ENCODE peak calls at places on chromosomes 11 and 22, in nine cellular contexts. One of them, this sample, is unnamed.

GRCh38 chr22:29555065-29555644 is 1.6 kb upstream of the THOC5 start:
- DNase-seq in GM12892: no peak
- DNase-seq in suprapubic skin: no peak
- DNase-seq in pons: peak
- DNase-seq in kidney glomerular epithelial cell: no peak
- DNase-seq in mucosa of descending colon: no peak
- DNase-seq in putamen: peak
- DNase-seq in stimulated activated naive CD8-positive, alpha-beta T cell treated with anti-CD3 and anti-CD28 coated beads, Interleukin-15, Interleukin-2, amounts not matched to agents 100 U/mL and 50 U/mL, for 24 hours: no peak
- DNase-seq in effector memory CD8-positive, alpha-beta T cell: no peak
- DNase-seq in this sample: no peak

GRCh38 chr11:70650075-70650909 is 252.0 kb downstream of the CTTN start:
- DNase-seq in putamen: no peak
- DNase-seq in effector memory CD8-positive, alpha-beta T cell: peak
- DNase-seq in pons: peak
- DNase-seq in mucosa of descending colon: peak
- DNase-seq in stimulated activated naive CD8-positive, alpha-beta T cell treated with anti-CD3 and anti-CD28 coated beads, Interleukin-15, Interleukin-2, amounts not matched to agents 100 U/mL and 50 U/mL, for 24 hours: peak
- DNase-seq in kidney glomerular epithelial cell: peak
- DNase-seq in GM12892: no peak
- DNase-seq in suprapubic skin: no peak
- DNase-seq in this sample: peak

GRCh38 chr22:38657248-38657909 is 941 bp downstream of the CBY1 start:
- DNase-seq in pons: no peak
- DNase-seq in stimulated activated naive CD8-positive, alpha-beta T cell treated with anti-CD3 and anti-CD28 coated beads, Interleukin-15, Interleukin-2, amounts not matched to agents 100 U/mL and 50 U/mL, for 24 hours: peak
- DNase-seq in suprapubic skin: no peak
- DNase-seq in kidney glomerular epithelial cell: peak
- DNase-seq in mucosa of descending colon: peak
- DNase-seq in putamen: no peak
- DNase-seq in effector memory CD8-positive, alpha-beta T cell: no peak
- DNase-seq in GM12892: peak
- DNase-seq in this sample: no peak

GRCh38 chr11:5059527-5059926 is at the start of gene OR52E2:
- DNase-seq in mucosa of descending colon: no peak
- DNase-seq in GM12892: no peak
- DNase-seq in kidney glomerular epithelial cell: no peak
- DNase-seq in effector memory CD8-positive, alpha-beta T cell: no peak
- DNase-seq in stimulated activated naive CD8-positive, alpha-beta T cell treated with anti-CD3 and anti-CD28 coated beads, Interleukin-15, Interleukin-2, amounts not matched to agents 100 U/mL and 50 U/mL, for 24 hours: no peak
- DNase-seq in pons: no peak
- DNase-seq in putamen: no peak
- DNase-seq in suprapubic skin: no peak
- DNase-seq in this sample: no peak

GRCh38 chr11:100190395-100190794 is 496.7 kb upstream of the ARHGAP42 start:
- DNase-seq in putamen: no peak
- DNase-seq in kidney glomerular epithelial cell: no peak
- DNase-seq in GM12892: no peak
- DNase-seq in effector memory CD8-positive, alpha-beta T cell: no peak
- DNase-seq in suprapubic skin: no peak
- DNase-seq in stimulated activated naive CD8-positive, alpha-beta T cell treated with anti-CD3 and anti-CD28 coated beads, Interleukin-15, Interleukin-2, amounts not matched to agents 100 U/mL and 50 U/mL, for 24 hours: no peak
- DNase-seq in mucosa of descending colon: no peak
- DNase-seq in pons: no peak
- DNase-seq in this sample: no peak

GRCh38 chr11:118535261-118535660 is 4.3 kb downstream of the TMEM25 start:
- DNase-seq in mucosa of descending colon: no peak
- DNase-seq in GM12892: no peak
- DNase-seq in pons: no peak
- DNase-seq in suprapubic skin: no peak
- DNase-seq in kidney glomerular epithelial cell: no peak
- DNase-seq in putamen: no peak
- DNase-seq in stimulated activated naive CD8-positive, alpha-beta T cell treated with anti-CD3 and anti-CD28 coated beads, Interleukin-15, Interleukin-2, amounts not matched to agents 100 U/mL and 50 U/mL, for 24 hours: no peak
- DNase-seq in effector memory CD8-positive, alpha-beta T cell: no peak
- DNase-seq in this sample: no peak

GRCh38 chr11:77249427-77249826 is 52.1 kb downstream of the GDPD4 start:
- DNase-seq in stimulated activated naive CD8-positive, alpha-beta T cell treated with anti-CD3 and anti-CD28 coated beads, Interleukin-15, Interleukin-2, amounts not matched to agents 100 U/mL and 50 U/mL, for 24 hours: no peak
- DNase-seq in suprapubic skin: no peak
- DNase-seq in pons: no peak
- DNase-seq in effector memory CD8-positive, alpha-beta T cell: no peak
- DNase-seq in mucosa of descending colon: no peak
- DNase-seq in kidney glomerular epithelial cell: no peak
- DNase-seq in putamen: no peak
- DNase-seq in GM12892: no peak
- DNase-seq in this sample: no peak

GRCh38 chr11:2526808-2527381 is 82.1 kb downstream of the KCNQ1 start:
- DNase-seq in effector memory CD8-positive, alpha-beta T cell: peak
- DNase-seq in kidney glomerular epithelial cell: no peak
- DNase-seq in putamen: no peak
- DNase-seq in GM12892: peak
- DNase-seq in mucosa of descending colon: peak
- DNase-seq in suprapubic skin: peak
- DNase-seq in stimulated activated naive CD8-positive, alpha-beta T cell treated with anti-CD3 and anti-CD28 coated beads, Interleukin-15, Interleukin-2, amounts not matched to agents 100 U/mL and 50 U/mL, for 24 hours: peak
- DNase-seq in pons: peak
- DNase-seq in this sample: peak

GRCh38 chr11:27429740-27430451 is 42.7 kb downstream of the LGR4 start:
- DNase-seq in stimulated activated naive CD8-positive, alpha-beta T cell treated with anti-CD3 and anti-CD28 coated beads, Interleukin-15, Interleukin-2, amounts not matched to agents 100 U/mL and 50 U/mL, for 24 hours: no peak
- DNase-seq in effector memory CD8-positive, alpha-beta T cell: no peak
- DNase-seq in GM12892: no peak
- DNase-seq in kidney glomerular epithelial cell: no peak
- DNase-seq in putamen: no peak
- DNase-seq in pons: no peak
- DNase-seq in mucosa of descending colon: no peak
- DNase-seq in suprapubic skin: no peak
- DNase-seq in this sample: peak

GRCh38 chr11:10770626-10771254 is 19.7 kb downstream of the CTR9 start:
- DNase-seq in effector memory CD8-positive, alpha-beta T cell: no peak
- DNase-seq in kidney glomerular epithelial cell: no peak
- DNase-seq in putamen: peak
- DNase-seq in pons: peak
- DNase-seq in suprapubic skin: no peak
- DNase-seq in stimulated activated naive CD8-positive, alpha-beta T cell treated with anti-CD3 and anti-CD28 coated beads, Interleukin-15, Interleukin-2, amounts not matched to agents 100 U/mL and 50 U/mL, for 24 hours: peak
- DNase-seq in mucosa of descending colon: peak
- DNase-seq in GM12892: no peak
- DNase-seq in this sample: peak

GRCh38 chr11:8652140-8652539 is 30.3 kb downstream of the TRIM66 start:
- DNase-seq in GM12892: no peak
- DNase-seq in pons: no peak
- DNase-seq in putamen: no peak
- DNase-seq in effector memory CD8-positive, alpha-beta T cell: no peak
- DNase-seq in mucosa of descending colon: no peak
- DNase-seq in kidney glomerular epithelial cell: peak
- DNase-seq in suprapubic skin: no peak
- DNase-seq in stimulated activated naive CD8-positive, alpha-beta T cell treated with anti-CD3 and anti-CD28 coated beads, Interleukin-15, Interleukin-2, amounts not matched to agents 100 U/mL and 50 U/mL, for 24 hours: no peak
- DNase-seq in this sample: no peak

GRCh38 chr11:111851067-111851466 is 20.3 kb downstream of the ALG9 start:
- DNase-seq in putamen: no peak
- DNase-seq in suprapubic skin: no peak
- DNase-seq in GM12892: no peak
- DNase-seq in pons: no peak
- DNase-seq in mucosa of descending colon: no peak
- DNase-seq in effector memory CD8-positive, alpha-beta T cell: no peak
- DNase-seq in stimulated activated naive CD8-positive, alpha-beta T cell treated with anti-CD3 and anti-CD28 coated beads, Interleukin-15, Interleukin-2, amounts not matched to agents 100 U/mL and 50 U/mL, for 24 hours: no peak
- DNase-seq in kidney glomerular epithelial cell: no peak
- DNase-seq in this sample: no peak

GRCh38 chr22:27768027-27768640 is 33.4 kb downstream of the MN1 start:
- DNase-seq in putamen: peak
- DNase-seq in effector memory CD8-positive, alpha-beta T cell: no peak
- DNase-seq in suprapubic skin: no peak
- DNase-seq in pons: no peak
- DNase-seq in GM12892: no peak
- DNase-seq in kidney glomerular epithelial cell: no peak
- DNase-seq in stimulated activated naive CD8-positive, alpha-beta T cell treated with anti-CD3 and anti-CD28 coated beads, Interleukin-15, Interleukin-2, amounts not matched to agents 100 U/mL and 50 U/mL, for 24 hours: no peak
- DNase-seq in mucosa of descending colon: no peak
- DNase-seq in this sample: no peak

GRCh38 chr11:107789767-107790166 is 68.8 kb downstream of the SLC35F2 start:
- DNase-seq in pons: no peak
- DNase-seq in putamen: no peak
- DNase-seq in suprapubic skin: no peak
- DNase-seq in effector memory CD8-positive, alpha-beta T cell: no peak
- DNase-seq in GM12892: no peak
- DNase-seq in stimulated activated naive CD8-positive, alpha-beta T cell treated with anti-CD3 and anti-CD28 coated beads, Interleukin-15, Interleukin-2, amounts not matched to agents 100 U/mL and 50 U/mL, for 24 hours: no peak
- DNase-seq in mucosa of descending colon: no peak
- DNase-seq in kidney glomerular epithelial cell: no peak
- DNase-seq in this sample: no peak

This sample was measured in trophoblast cell.